ENCODE peak calls at places on chromosomes 16 and 17, in nine cellular contexts. One of them, this sample, is unnamed.

GRCh38 chr17:81976332-81977210 is 858 bp upstream of the ASPSCR1 start:
- DNase-seq in heart left ventricle: no peak
- DNase-seq in mammary epithelial cell: no peak
- DNase-seq in kidney: peak; percentile 85
- DNase-seq in transverse colon: peak; percentile 49
- DNase-seq in right cardiac atrium: no peak
- DNase-seq in colonic mucosa: peak; percentile 57
- DNase-seq in ascending aorta: no peak
- DNase-seq in heart right ventricle: peak; percentile 34
- DNase-seq in this sample: peak; percentile 34

GRCh38 chr17:8632087-8632486 is 1.6 kb upstream of the MYH10 start:
- DNase-seq in heart left ventricle: no peak
- DNase-seq in mammary epithelial cell: no peak
- DNase-seq in kidney: no peak
- DNase-seq in transverse colon: no peak
- DNase-seq in right cardiac atrium: no peak
- DNase-seq in colonic mucosa: no peak
- DNase-seq in ascending aorta: no peak
- DNase-seq in heart right ventricle: no peak
- DNase-seq in this sample: no peak

GRCh38 chr17:3963214-3964201 is 729 bp downstream of the ATP2A3 start:
- DNase-seq in heart left ventricle: no peak
- DNase-seq in mammary epithelial cell: no peak
- DNase-seq in kidney: peak; percentile 80
- DNase-seq in transverse colon: peak; percentile 73
- DNase-seq in right cardiac atrium: peak; percentile 70
- DNase-seq in colonic mucosa: peak; percentile 64
- DNase-seq in ascending aorta: no peak
- DNase-seq in heart right ventricle: no peak
- DNase-seq in this sample: no peak

GRCh38 chr16:84508502-84508901 is 4.0 kb upstream of the MEAK7 start:
- DNase-seq in heart left ventricle: no peak
- DNase-seq in mammary epithelial cell: no peak
- DNase-seq in kidney: no peak
- DNase-seq in transverse colon: no peak
- DNase-seq in right cardiac atrium: no peak
- DNase-seq in colonic mucosa: no peak
- DNase-seq in ascending aorta: no peak
- DNase-seq in heart right ventricle: no peak
- DNase-seq in this sample: no peak

GRCh38 chr17:82791532-82791931 is 39.7 kb downstream of the TBCD start:
- DNase-seq in heart left ventricle: no peak
- DNase-seq in mammary epithelial cell: peak; percentile 23
- DNase-seq in kidney: no peak
- DNase-seq in transverse colon: no peak
- DNase-seq in right cardiac atrium: peak; percentile 13
- DNase-seq in colonic mucosa: no peak
- DNase-seq in ascending aorta: no peak
- DNase-seq in heart right ventricle: no peak
- DNase-seq in this sample: no peak

GRCh38 chr16:30185683-30186421 is 2.5 kb downstream of the CORO1A start:
- DNase-seq in heart left ventricle: peak; percentile 54
- DNase-seq in mammary epithelial cell: no peak
- DNase-seq in kidney: peak; percentile 88
- DNase-seq in transverse colon: peak; percentile 73
- DNase-seq in right cardiac atrium: peak; percentile 84
- DNase-seq in colonic mucosa: peak; percentile 50
- DNase-seq in ascending aorta: peak; percentile 81
- DNase-seq in heart right ventricle: peak; percentile 29
- DNase-seq in this sample: peak; percentile 58

GRCh38 chr17:68910256-68910705 is 44.9 kb downstream of the ABCA8 start:
- DNase-seq in heart left ventricle: no peak
- DNase-seq in mammary epithelial cell: peak; percentile 5
- DNase-seq in kidney: peak; percentile 39
- DNase-seq in transverse colon: no peak
- DNase-seq in right cardiac atrium: peak; percentile 61
- DNase-seq in colonic mucosa: no peak
- DNase-seq in ascending aorta: no peak
- DNase-seq in heart right ventricle: peak; percentile 20
- DNase-seq in this sample: peak; percentile 83

GRCh38 chr16:86761117-86761971 is 183.0 kb downstream of the FOXL1 start:
- DNase-seq in heart left ventricle: peak; percentile 53
- DNase-seq in mammary epithelial cell: peak; percentile 39
- DNase-seq in kidney: no peak
- DNase-seq in transverse colon: peak; percentile 32
- DNase-seq in right cardiac atrium: peak; percentile 86
- DNase-seq in colonic mucosa: peak; percentile 48
- DNase-seq in ascending aorta: peak; percentile 81
- DNase-seq in heart right ventricle: peak; percentile 62
- DNase-seq in this sample: no peak

GRCh38 chr17:65593092-65593869 is 31.8 kb upstream of the AXIN2 start:
- DNase-seq in heart left ventricle: no peak
- DNase-seq in mammary epithelial cell: no peak
- DNase-seq in kidney: no peak
- DNase-seq in transverse colon: no peak
- DNase-seq in right cardiac atrium: no peak
- DNase-seq in colonic mucosa: no peak
- DNase-seq in ascending aorta: no peak
- DNase-seq in heart right ventricle: no peak
- DNase-seq in this sample: no peak

GRCh38 chr16:4572715-4573114 is 16.6 kb downstream of the C16orf96 start:
- DNase-seq in heart left ventricle: peak; percentile 39
- DNase-seq in mammary epithelial cell: no peak
- DNase-seq in kidney: no peak
- DNase-seq in transverse colon: no peak
- DNase-seq in right cardiac atrium: peak; percentile 73
- DNase-seq in colonic mucosa: no peak
- DNase-seq in ascending aorta: no peak
- DNase-seq in heart right ventricle: no peak
- DNase-seq in this sample: no peak

GRCh38 chr17:72419866-72420774 is 299.3 kb downstream of the SOX9 start:
- DNase-seq in heart left ventricle: no peak
- DNase-seq in mammary epithelial cell: no peak
- DNase-seq in kidney: no peak
- DNase-seq in transverse colon: peak; percentile 24
- DNase-seq in right cardiac atrium: no peak
- DNase-seq in colonic mucosa: peak; percentile 61
- DNase-seq in ascending aorta: no peak
- DNase-seq in heart right ventricle: no peak
- DNase-seq in this sample: no peak

GRCh38 chr16:66516172-66516807 is 33.6 kb downstream of the TK2 start:
- DNase-seq in heart left ventricle: no peak
- DNase-seq in mammary epithelial cell: no peak
- DNase-seq in kidney: no peak
- DNase-seq in transverse colon: no peak
- DNase-seq in right cardiac atrium: no peak
- DNase-seq in colonic mucosa: no peak
- DNase-seq in ascending aorta: no peak
- DNase-seq in heart right ventricle: no peak
- DNase-seq in this sample: no peak

GRCh38 chr16:66517586-66518263 is 32.2 kb downstream of the TK2 start:
- DNase-seq in heart left ventricle: peak; percentile 63
- DNase-seq in mammary epithelial cell: no peak
- DNase-seq in kidney: no peak
- DNase-seq in transverse colon: no peak
- DNase-seq in right cardiac atrium: peak; percentile 69
- DNase-seq in colonic mucosa: no peak
- DNase-seq in ascending aorta: no peak
- DNase-seq in heart right ventricle: no peak
- DNase-seq in this sample: no peak

GRCh38 chr16:66512589-66513404 is 37.1 kb downstream of the TK2 start:
- DNase-seq in heart left ventricle: no peak
- DNase-seq in mammary epithelial cell: no peak
- DNase-seq in kidney: no peak
- DNase-seq in transverse colon: no peak
- DNase-seq in right cardiac atrium: peak; percentile 77
- DNase-seq in colonic mucosa: no peak
- DNase-seq in ascending aorta: peak; percentile 78
- DNase-seq in heart right ventricle: no peak
- DNase-seq in this sample: no peak

GRCh38 chr16:66516808-66517585 is 32.9 kb downstream of the TK2 start:
- DNase-seq in heart left ventricle: peak; percentile 99
- DNase-seq in mammary epithelial cell: peak; percentile 97
- DNase-seq in kidney: peak; percentile 98
- DNase-seq in transverse colon: peak; percentile 97
- DNase-seq in right cardiac atrium: peak; percentile 99
- DNase-seq in colonic mucosa: peak; percentile 99
- DNase-seq in ascending aorta: peak; percentile 99
- DNase-seq in heart right ventricle: peak; percentile 99
- DNase-seq in this sample: peak; percentile 81

GRCh38 chr16:66515543-66516171 is 34.3 kb downstream of the TK2 start:
- DNase-seq in heart left ventricle: no peak
- DNase-seq in mammary epithelial cell: no peak
- DNase-seq in kidney: no peak
- DNase-seq in transverse colon: no peak
- DNase-seq in right cardiac atrium: peak; percentile 76
- DNase-seq in colonic mucosa: no peak
- DNase-seq in ascending aorta: peak; percentile 81
- DNase-seq in heart right ventricle: no peak
- DNase-seq in this sample: no peak
- H3K27ac ChIP-seq in heart left ventricle: peak overlapping the region; percentile 87
- H3K27ac ChIP-seq in mammary epithelial cell: no peak overlapping the region
- H3K27ac ChIP-seq in kidney: peak overlapping the region; percentile 89
- H3K27ac ChIP-seq in transverse colon: peak overlapping the region; percentile 97
- H3K27ac ChIP-seq in right cardiac atrium: peak overlapping the region; percentile 14
- H3K27ac ChIP-seq in colonic mucosa: peak overlapping the region; percentile 97
- H3K27ac ChIP-seq in ascending aorta: peak overlapping the region; percentile 98
- H3K27ac ChIP-seq in heart right ventricle: peak overlapping the region; percentile 98
- H3K27ac ChIP-seq in this sample: peak overlapping the region; percentile 100

GRCh38 chr16:3454093-3454492 is 10.6 kb downstream of the NAA60 start:
- DNase-seq in heart left ventricle: no peak
- DNase-seq in mammary epithelial cell: peak; percentile 37
- DNase-seq in kidney: no peak
- DNase-seq in transverse colon: no peak
- DNase-seq in right cardiac atrium: no peak
- DNase-seq in colonic mucosa: no peak
- DNase-seq in ascending aorta: no peak
- DNase-seq in heart right ventricle: no peak
- DNase-seq in this sample: no peak

GRCh38 chr16:3454631-3455147 is 11.2 kb downstream of the NAA60 start:
- DNase-seq in heart left ventricle: no peak
- DNase-seq in mammary epithelial cell: no peak
- DNase-seq in kidney: no peak
- DNase-seq in transverse colon: no peak
- DNase-seq in right cardiac atrium: no peak
- DNase-seq in colonic mucosa: no peak
- DNase-seq in ascending aorta: no peak
- DNase-seq in heart right ventricle: no peak
- DNase-seq in this sample: no peak

GRCh38 chr16:3457434-3458252 is 14.2 kb downstream of the NAA60 start:
- DNase-seq in heart left ventricle: peak; percentile 91
- DNase-seq in mammary epithelial cell: peak; percentile 89
- DNase-seq in kidney: peak; percentile 96
- DNase-seq in transverse colon: peak; percentile 90
- DNase-seq in right cardiac atrium: peak; percentile 97
- DNase-seq in colonic mucosa: peak; percentile 86
- DNase-seq in ascending aorta: peak; percentile 90
- DNase-seq in heart right ventricle: peak; percentile 87
- DNase-seq in this sample: peak; percentile 93

GRCh38 chr16:3458278-3458851 is 14.9 kb downstream of the NAA60 start:
- DNase-seq in heart left ventricle: no peak
- DNase-seq in mammary epithelial cell: peak; percentile 16
- DNase-seq in kidney: peak; percentile 81
- DNase-seq in transverse colon: peak; percentile 26
- DNase-seq in right cardiac atrium: peak; percentile 62
- DNase-seq in colonic mucosa: peak; percentile 46
- DNase-seq in ascending aorta: peak; percentile 64
- DNase-seq in heart right ventricle: no peak
- DNase-seq in this sample: no peak

GRCh38 chr16:3456374-3456773 is 12.9 kb downstream of the NAA60 start:
- DNase-seq in heart left ventricle: no peak
- DNase-seq in mammary epithelial cell: no peak
- DNase-seq in kidney: no peak
- DNase-seq in transverse colon: no peak
- DNase-seq in right cardiac atrium: no peak
- DNase-seq in colonic mucosa: no peak
- DNase-seq in ascending aorta: no peak
- DNase-seq in heart right ventricle: peak; percentile 31
- DNase-seq in this sample: peak; percentile 19
- H3K27ac ChIP-seq in heart left ventricle: peak overlapping the region; percentile 99
- H3K27ac ChIP-seq in mammary epithelial cell: no peak overlapping the region
- H3K27ac ChIP-seq in kidney: no peak overlapping the region
- H3K27ac ChIP-seq in transverse colon: peak overlapping the region; percentile 94
- H3K27ac ChIP-seq in right cardiac atrium: peak overlapping the region; percentile 98
- H3K27ac ChIP-seq in colonic mucosa: peak overlapping the region; percentile 96
- H3K27ac ChIP-seq in ascending aorta: no peak overlapping the region
- H3K27ac ChIP-seq in heart right ventricle: peak overlapping the region; percentile 99
- H3K27ac ChIP-seq in this sample: peak overlapping the region; percentile 96

DNA sequence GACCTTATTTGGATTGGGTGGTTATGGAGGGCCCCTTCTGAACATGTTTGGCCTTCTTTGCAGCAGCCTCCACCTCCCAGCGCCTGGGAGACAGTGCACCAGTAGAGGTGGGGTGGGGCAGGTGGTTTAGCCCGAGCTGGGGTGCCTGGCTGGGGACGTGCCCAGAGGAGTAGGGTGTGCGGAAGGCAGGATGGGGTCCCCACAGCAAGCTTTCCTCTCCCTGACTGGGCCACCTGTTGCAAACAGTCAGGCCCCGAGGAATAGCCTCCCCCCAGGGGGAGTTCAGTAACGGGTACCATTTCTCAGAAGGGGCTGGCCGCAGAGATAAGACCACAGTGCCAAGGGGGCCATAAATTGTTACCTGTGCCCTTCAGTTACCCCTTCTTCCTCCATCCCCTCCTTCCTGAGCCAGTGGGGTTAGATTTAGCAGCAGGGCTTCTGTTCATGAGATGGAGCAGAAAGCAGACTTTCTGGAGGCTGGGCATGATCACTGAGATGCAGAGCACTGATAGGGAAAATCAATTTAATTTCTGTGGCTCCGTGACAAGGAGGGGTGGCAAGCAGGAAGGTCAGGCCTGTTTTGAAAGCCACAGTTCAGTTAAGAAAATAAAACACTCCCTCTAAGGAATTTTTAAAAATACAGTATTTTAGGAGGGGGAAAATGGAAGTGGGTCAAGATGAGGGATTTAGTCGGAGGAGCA is 181.9 kb downstream of the MSI2 start:
- DNase-seq in heart left ventricle: no peak
- DNase-seq in mammary epithelial cell: no peak
- DNase-seq in kidney: no peak
- DNase-seq in transverse colon: no peak
- DNase-seq in right cardiac atrium: no peak
- DNase-seq in colonic mucosa: no peak
- DNase-seq in ascending aorta: no peak
- DNase-seq in heart right ventricle: no peak
- DNase-seq in this sample: no peak
- H3K27ac ChIP-seq in heart left ventricle: no peak overlapping the region
- H3K27ac ChIP-seq in mammary epithelial cell: no peak overlapping the region
- H3K27ac ChIP-seq in kidney: peak overlapping the region; percentile 7
- H3K27ac ChIP-seq in transverse colon: no peak overlapping the region
- H3K27ac ChIP-seq in right cardiac atrium: no peak overlapping the region
- H3K27ac ChIP-seq in colonic mucosa: no peak overlapping the region
- H3K27ac ChIP-seq in ascending aorta: no peak overlapping the region
- H3K27ac ChIP-seq in heart right ventricle: no peak overlapping the region
- H3K27ac ChIP-seq in this sample: no peak overlapping the region

DNA sequence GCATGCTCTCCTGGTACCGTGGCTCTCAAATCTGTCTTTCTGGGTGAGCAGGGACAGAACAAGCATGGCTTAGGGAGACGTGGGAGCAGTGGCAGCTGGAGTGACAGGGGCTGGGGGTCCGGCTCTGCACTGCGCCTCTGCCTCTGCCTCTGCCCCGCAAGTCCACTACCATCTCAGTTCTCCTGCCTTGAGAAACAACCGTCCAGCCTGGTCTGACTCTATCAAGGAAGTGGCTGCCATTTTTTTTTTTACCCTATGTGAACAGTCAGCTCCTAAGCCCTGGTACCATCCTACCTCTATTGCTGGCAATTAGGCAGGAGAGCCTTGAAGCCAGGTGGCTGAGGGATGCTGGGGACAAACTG is 16.1 kb downstream of the HIC1 start:
- DNase-seq in heart left ventricle: no peak
- DNase-seq in mammary epithelial cell: no peak
- DNase-seq in kidney: no peak
- DNase-seq in transverse colon: no peak
- DNase-seq in right cardiac atrium: peak; percentile 7
- DNase-seq in colonic mucosa: no peak
- DNase-seq in ascending aorta: no peak
- DNase-seq in heart right ventricle: no peak
- DNase-seq in this sample: no peak
- H3K27ac ChIP-seq in heart left ventricle: peak overlapping the region; percentile 94
- H3K27ac ChIP-seq in mammary epithelial cell: no peak overlapping the region
- H3K27ac ChIP-seq in kidney: peak overlapping the region; percentile 83
- H3K27ac ChIP-seq in transverse colon: peak overlapping the region; percentile 70
- H3K27ac ChIP-seq in right cardiac atrium: peak overlapping the region; percentile 85
- H3K27ac ChIP-seq in colonic mucosa: peak overlapping the region; percentile 45
- H3K27ac ChIP-seq in ascending aorta: no peak overlapping the region
- H3K27ac ChIP-seq in heart right ventricle: peak overlapping the region; percentile 92
- H3K27ac ChIP-seq in this sample: peak overlapping the region; percentile 10

This sample was measured in substantia nigra.